ENCODE peak calls at places on chromosome 7, in ten cellular contexts. V, R, E, M, O, Q, K, S, F and W are unnamed samples.

GRCh38 chr7:2864999-2865670 is 21.0 kb upstream of the GNA12 start:
- DNase-seq in V (peak), R (peak), E (peak), M (peak), O (peak), Q (peak), K (peak), S (peak), F (peak), W (peak)

GRCh38 chr7:158758563-158759244 is 54.1 kb upstream of the NCAPG2 start:
- DNase-seq in V (no peak), R (no peak), E (no peak), M (no peak), O (peak), Q (no peak), K (no peak), S (no peak), F (no peak), W (no peak)

GRCh38 chr7:150406311-150406564 is 27.1 kb downstream of the ZNF775 start:
- DNase-seq in V (no peak), R (no peak), E (no peak), M (no peak), O (no peak), Q (no peak), K (no peak), S (no peak), F (no peak), W (no peak)

GRCh38 chr7:131948434-131949053 is 392.1 kb upstream of the PODXL start:
- DNase-seq in V (peak), R (no peak), E (no peak), M (no peak), O (no peak), Q (no peak), K (no peak), S (no peak), F (no peak), W (no peak)

GRCh38 chr7:50595538-50596102 is 30.4 kb upstream of the DDC start:
- DNase-seq in V (no peak), R (peak), E (peak), M (no peak), O (no peak), Q (no peak), K (no peak), S (peak), F (peak), W (peak)

GRCh38 chr7:135168001-135168400 is 2.5 kb downstream of the CYREN start:
- DNase-seq in V (no peak), R (no peak), E (no peak), M (no peak), O (no peak), Q (no peak), K (no peak), S (peak), F (no peak), W (peak)

GRCh38 chr7:30911561-30911969 is at the start of gene AQP1:
- DNase-seq in V (peak), R (no peak), E (no peak), M (no peak), O (no peak), Q (no peak), K (no peak), S (peak), F (peak), W (peak)

GRCh38 chr7:50849991-50850390 is 67.3 kb upstream of the GRB10 start:
- DNase-seq in V (no peak), R (no peak), E (no peak), M (no peak), O (no peak), Q (no peak), K (no peak), S (no peak), F (no peak), W (no peak)

GRCh38 chr7:110677405-110677804 is 413.5 kb upstream of the LRRN3 start:
- DNase-seq in V (no peak), R (no peak), E (no peak), M (no peak), O (no peak), Q (no peak), K (no peak), S (no peak), F (no peak), W (no peak)

GRCh38 chr7:44767912-44768662 is 19.4 kb downstream of the ZMIZ2 start:
- DNase-seq in V (peak), R (no peak), E (no peak), M (no peak), O (no peak), Q (no peak), K (no peak), S (peak), F (peak), W (peak)

GRCh38 chr7:141866974-141867373 is 25.7 kb upstream of the PRSS37 start:
- DNase-seq in V (no peak), R (no peak), E (no peak), M (no peak), O (no peak), Q (no peak), K (no peak), S (no peak), F (no peak), W (no peak)

GRCh38 chr7:156071612-156072011 is 259.3 kb upstream of the SHH start:
- DNase-seq in V (no peak), R (no peak), E (no peak), M (no peak), O (no peak), Q (no peak), K (no peak), S (no peak), F (no peak), W (no peak)

GRCh38 chr7:55018361-55019328 is at the start of gene EGFR:
- DNase-seq in V (peak), R (peak), E (peak), M (no peak), O (peak), Q (no peak), K (no peak), S (peak), F (peak), W (peak)

GRCh38 chr7:70071786-70072185 is 473.5 kb downstream of the AUTS2 start:
- DNase-seq in V (no peak), R (no peak), E (no peak), M (no peak), O (no peak), Q (no peak), K (no peak), S (no peak), F (no peak), W (no peak)

GRCh38 chr7:105963038-105963667 is at the start of gene CDHR3:
- DNase-seq in V (no peak), R (peak), E (no peak), M (no peak), O (peak), Q (no peak), K (no peak), S (no peak), F (no peak), W (no peak)

GRCh38 chr7:157276731-157277562 is 59.9 kb upstream of the DNAJB6 start:
- DNase-seq in V (no peak), R (no peak), E (peak), M (no peak), O (peak), Q (no peak), K (no peak), S (peak), F (no peak), W (peak)

GRCh38 chr7:3063016-3063753 is 19.5 kb upstream of the CARD11 start:
- DNase-seq in V (no peak), R (no peak), E (no peak), M (peak), O (no peak), Q (peak), K (peak), S (no peak), F (no peak), W (no peak)

GRCh38 chr7:6416516-6417145 is 31.1 kb downstream of the DAGLB start:
- DNase-seq in V (no peak), R (no peak), E (no peak), M (no peak), O (no peak), Q (no peak), K (no peak), S (no peak), F (no peak), W (no peak)

GRCh38 chr7:121575194-121575766 is 179.2 kb upstream of the FAM3C start:
- DNase-seq in V (no peak), R (no peak), E (no peak), M (no peak), O (no peak), Q (no peak), K (no peak), S (no peak), F (no peak), W (no peak)

GRCh38 chr7:139734395-139734794 is 43.4 kb downstream of the HIPK2 start:
- DNase-seq in V (peak), R (no peak), E (peak), M (no peak), O (no peak), Q (no peak), K (no peak), S (no peak), F (no peak), W (peak)

GRCh38 chr7:33591481-33591880 is 313.9 kb upstream of the BMPER start:
- DNase-seq in V (no peak), R (no peak), E (no peak), M (no peak), O (no peak), Q (no peak), K (no peak), S (no peak), F (no peak), W (peak)

GRCh38 chr7:118794419-118794818 is 569.9 kb downstream of the ANKRD7 start:
- DNase-seq in V (no peak), R (no peak), E (no peak), M (no peak), O (no peak), Q (no peak), K (no peak), S (no peak), F (no peak), W (no peak)

GRCh38 chr7:69561256-69561655 is 37.0 kb upstream of the AUTS2 start:
- DNase-seq in V (no peak), R (no peak), E (no peak), M (no peak), O (no peak), Q (no peak), K (no peak), S (no peak), F (no peak), W (no peak)

GRCh38 chr7:3673524-3673923 is 372.5 kb downstream of the SDK1 start:
- DNase-seq in V (no peak), R (no peak), E (no peak), M (peak), O (no peak), Q (peak), K (peak), S (no peak), F (no peak), W (peak)

GRCh38 chr7:138913783-138914182 is 67.4 kb downstream of the KIAA1549 start:
- DNase-seq in V (no peak), R (no peak), E (no peak), M (no peak), O (no peak), Q (no peak), K (no peak), S (no peak), F (no peak), W (no peak)

GRCh38 chr7:98213874-98214810 is 2.9 kb downstream of the BHLHA15 start:
- DNase-seq in V (no peak), R (no peak), E (no peak), M (no peak), O (no peak), Q (no peak), K (no peak), S (peak), F (no peak), W (no peak)

GRCh38 chr7:158075633-158076001 is 512.0 kb downstream of the PTPRN2 start:
- DNase-seq in V (no peak), R (no peak), E (no peak), M (no peak), O (no peak), Q (no peak), K (no peak), S (no peak), F (no peak), W (no peak)

GRCh38 chr7:81887098-81887497 is 117.3 kb upstream of the HGF start:
- DNase-seq in V (no peak), R (no peak), E (no peak), M (no peak), O (peak), Q (no peak), K (no peak), S (no peak), F (no peak), W (peak)

GRCh38 chr7:117800406-117800805 is 72.8 kb downstream of the CTTNBP2 start:
- DNase-seq in V (no peak), R (no peak), E (no peak), M (no peak), O (no peak), Q (no peak), K (no peak), S (no peak), F (no peak), W (no peak)